ENCODE peak calls at places on chromosomes 6 and 20, in ten cellular contexts. One of them, this sample, is unnamed.
A peak's percentile ranks its signal among the peaks of the same experiment; 100 is the strongest.

GRCh38 chr20:1364106-1364505 is 28.7 kb downstream of the FKBP1A start:
- DNase-seq in astrocyte of the cerebellum: no peak
- DNase-seq in lower lobe of right lung: no peak
- DNase-seq in LNCaP clone FGC: no peak
- DNase-seq in epithelial cell of esophagus: no peak
- DNase-seq in foreskin fibroblast: no peak
- DNase-seq in fibroblast of mammary gland: no peak
- DNase-seq in thoracic aorta: no peak
- DNase-seq in astrocyte of the spinal cord: no peak
- DNase-seq in DND-41: peak; percentile 71
- DNase-seq in this sample: no peak

GRCh38 chr6:150878347-150879213 is 13.1 kb downstream of the MTHFD1L start:
- DNase-seq in astrocyte of the cerebellum: no peak
- DNase-seq in lower lobe of right lung: no peak
- DNase-seq in LNCaP clone FGC: no peak
- DNase-seq in epithelial cell of esophagus: no peak
- DNase-seq in foreskin fibroblast: no peak
- DNase-seq in fibroblast of mammary gland: no peak
- DNase-seq in thoracic aorta: no peak
- DNase-seq in astrocyte of the spinal cord: no peak
- DNase-seq in DND-41: no peak
- DNase-seq in this sample: no peak

GRCh38 chr6:21612067-21612745 is 18.7 kb downstream of the SOX4 start:
- DNase-seq in astrocyte of the cerebellum: no peak
- DNase-seq in lower lobe of right lung: no peak
- DNase-seq in LNCaP clone FGC: no peak
- DNase-seq in epithelial cell of esophagus: no peak
- DNase-seq in foreskin fibroblast: no peak
- DNase-seq in fibroblast of mammary gland: no peak
- DNase-seq in thoracic aorta: no peak
- DNase-seq in astrocyte of the spinal cord: no peak
- DNase-seq in DND-41: no peak
- DNase-seq in this sample: no peak

GRCh38 chr6:70764706-70765105 is 97.0 kb downstream of the SMAP1 start:
- DNase-seq in astrocyte of the cerebellum: no peak
- DNase-seq in lower lobe of right lung: no peak
- DNase-seq in LNCaP clone FGC: no peak
- DNase-seq in epithelial cell of esophagus: no peak
- DNase-seq in foreskin fibroblast: no peak
- DNase-seq in fibroblast of mammary gland: no peak
- DNase-seq in thoracic aorta: no peak
- DNase-seq in astrocyte of the spinal cord: no peak
- DNase-seq in DND-41: no peak
- DNase-seq in this sample: no peak

GRCh38 chr6:41560440-41561192 is 14.4 kb downstream of the FOXP4 start:
- DNase-seq in astrocyte of the cerebellum: no peak
- DNase-seq in lower lobe of right lung: peak; percentile 67
- DNase-seq in LNCaP clone FGC: no peak
- DNase-seq in epithelial cell of esophagus: no peak
- DNase-seq in foreskin fibroblast: peak; percentile 53
- DNase-seq in fibroblast of mammary gland: peak; percentile 38
- DNase-seq in thoracic aorta: no peak
- DNase-seq in astrocyte of the spinal cord: peak; percentile 14
- DNase-seq in DND-41: peak; percentile 95
- DNase-seq in this sample: no peak

GRCh38 chr6:44262467-44263356 is 2.6 kb downstream of the NFKBIE start:
- DNase-seq in astrocyte of the cerebellum: no peak
- DNase-seq in lower lobe of right lung: no peak
- DNase-seq in LNCaP clone FGC: no peak
- DNase-seq in epithelial cell of esophagus: no peak
- DNase-seq in foreskin fibroblast: no peak
- DNase-seq in fibroblast of mammary gland: no peak
- DNase-seq in thoracic aorta: no peak
- DNase-seq in astrocyte of the spinal cord: no peak
- DNase-seq in DND-41: no peak
- DNase-seq in this sample: no peak

GRCh38 chr6:124541601-124542000 is 420.6 kb upstream of the RNF217 start:
- DNase-seq in astrocyte of the cerebellum: no peak
- DNase-seq in lower lobe of right lung: no peak
- DNase-seq in LNCaP clone FGC: no peak
- DNase-seq in epithelial cell of esophagus: no peak
- DNase-seq in foreskin fibroblast: no peak
- DNase-seq in fibroblast of mammary gland: no peak
- DNase-seq in thoracic aorta: no peak
- DNase-seq in astrocyte of the spinal cord: no peak
- DNase-seq in DND-41: no peak
- DNase-seq in this sample: no peak

GRCh38 chr6:70413829-70414494 is 654 bp downstream of the FAM135A start:
- DNase-seq in astrocyte of the cerebellum: no peak
- DNase-seq in lower lobe of right lung: peak; percentile 49
- DNase-seq in LNCaP clone FGC: no peak
- DNase-seq in epithelial cell of esophagus: peak; percentile 26
- DNase-seq in foreskin fibroblast: peak; percentile 37
- DNase-seq in fibroblast of mammary gland: no peak
- DNase-seq in thoracic aorta: no peak
- DNase-seq in astrocyte of the spinal cord: peak; percentile 25
- DNase-seq in DND-41: peak; percentile 22
- DNase-seq in this sample: no peak

GRCh38 chr6:2899596-2899995 is 3.5 kb downstream of the SERPINB9 start:
- DNase-seq in astrocyte of the cerebellum: no peak
- DNase-seq in lower lobe of right lung: no peak
- DNase-seq in LNCaP clone FGC: no peak
- DNase-seq in epithelial cell of esophagus: no peak
- DNase-seq in foreskin fibroblast: no peak
- DNase-seq in fibroblast of mammary gland: no peak
- DNase-seq in thoracic aorta: no peak
- DNase-seq in astrocyte of the spinal cord: no peak
- DNase-seq in DND-41: no peak
- DNase-seq in this sample: no peak

GRCh38 chr6:35496036-35496850 is 636 bp downstream of the TEAD3 start:
- DNase-seq in astrocyte of the cerebellum: no peak
- DNase-seq in lower lobe of right lung: no peak
- DNase-seq in LNCaP clone FGC: no peak
- DNase-seq in epithelial cell of esophagus: peak; percentile 56
- DNase-seq in foreskin fibroblast: peak; percentile 75
- DNase-seq in fibroblast of mammary gland: no peak
- DNase-seq in thoracic aorta: no peak
- DNase-seq in astrocyte of the spinal cord: peak; percentile 19
- DNase-seq in DND-41: no peak
- DNase-seq in this sample: no peak

GRCh38 chr20:21901470-21902275 is 196.2 kb downstream of the PAX1 start:
- DNase-seq in astrocyte of the cerebellum: no peak
- DNase-seq in lower lobe of right lung: no peak
- DNase-seq in LNCaP clone FGC: peak; percentile 79
- DNase-seq in epithelial cell of esophagus: no peak
- DNase-seq in foreskin fibroblast: no peak
- DNase-seq in fibroblast of mammary gland: peak; percentile 6
- DNase-seq in thoracic aorta: no peak
- DNase-seq in astrocyte of the spinal cord: no peak
- DNase-seq in DND-41: no peak
- DNase-seq in this sample: no peak
- TF ChIP-seq CTCF in astrocyte of the cerebellum: no peak
- TF ChIP-seq CTCF in lower lobe of right lung: no peak
- TF ChIP-seq CTCF in LNCaP clone FGC: no peak
- TF ChIP-seq CTCF in epithelial cell of esophagus: no peak
- TF ChIP-seq CTCF in foreskin fibroblast: no peak
- TF ChIP-seq CTCF in fibroblast of mammary gland: no peak
- TF ChIP-seq CTCF in thoracic aorta: no peak
- TF ChIP-seq CTCF in astrocyte of the spinal cord: no peak
- TF ChIP-seq CTCF in DND-41: no peak
- TF ChIP-seq CTCF in this sample: no peak

GRCh38 chr6:77624468-77624867 is 28.4 kb upstream of the MEI4 start:
- DNase-seq in astrocyte of the cerebellum: no peak
- DNase-seq in lower lobe of right lung: no peak
- DNase-seq in LNCaP clone FGC: no peak
- DNase-seq in epithelial cell of esophagus: no peak
- DNase-seq in foreskin fibroblast: no peak
- DNase-seq in fibroblast of mammary gland: no peak
- DNase-seq in thoracic aorta: no peak
- DNase-seq in astrocyte of the spinal cord: no peak
- DNase-seq in DND-41: no peak
- DNase-seq in this sample: no peak
- H3K4me3 ChIP-seq in astrocyte of the cerebellum: no peak overlapping the region
- H3K4me3 ChIP-seq in lower lobe of right lung: no peak overlapping the region
- H3K4me3 ChIP-seq in LNCaP clone FGC: no peak overlapping the region
- H3K4me3 ChIP-seq in epithelial cell of esophagus: no peak overlapping the region
- H3K4me3 ChIP-seq in foreskin fibroblast: no peak overlapping the region
- H3K4me3 ChIP-seq in fibroblast of mammary gland: no peak overlapping the region
- H3K4me3 ChIP-seq in thoracic aorta: no peak overlapping the region
- H3K4me3 ChIP-seq in astrocyte of the spinal cord: no peak overlapping the region
- H3K4me3 ChIP-seq in DND-41: no peak overlapping the region
- H3K4me3 ChIP-seq in this sample: no peak overlapping the region

GRCh38 chr6:148593813-148594170 is 153.0 kb upstream of the UST start:
- DNase-seq in astrocyte of the cerebellum: no peak
- DNase-seq in lower lobe of right lung: no peak
- DNase-seq in LNCaP clone FGC: no peak
- DNase-seq in epithelial cell of esophagus: no peak
- DNase-seq in foreskin fibroblast: peak; percentile 65
- DNase-seq in fibroblast of mammary gland: peak; percentile 70
- DNase-seq in thoracic aorta: no peak
- DNase-seq in astrocyte of the spinal cord: no peak
- DNase-seq in DND-41: no peak
- DNase-seq in this sample: no peak

GRCh38 chr6:148595550-148595949 is 151.3 kb upstream of the UST start:
- DNase-seq in astrocyte of the cerebellum: no peak
- DNase-seq in lower lobe of right lung: no peak
- DNase-seq in LNCaP clone FGC: no peak
- DNase-seq in epithelial cell of esophagus: no peak
- DNase-seq in foreskin fibroblast: no peak
- DNase-seq in fibroblast of mammary gland: no peak
- DNase-seq in thoracic aorta: no peak
- DNase-seq in astrocyte of the spinal cord: no peak
- DNase-seq in DND-41: no peak
- DNase-seq in this sample: no peak

GRCh38 chr6:148591656-148592055 is 155.2 kb upstream of the UST start:
- DNase-seq in astrocyte of the cerebellum: no peak
- DNase-seq in lower lobe of right lung: no peak
- DNase-seq in LNCaP clone FGC: no peak
- DNase-seq in epithelial cell of esophagus: no peak
- DNase-seq in foreskin fibroblast: peak; percentile 28
- DNase-seq in fibroblast of mammary gland: peak; percentile 14
- DNase-seq in thoracic aorta: no peak
- DNase-seq in astrocyte of the spinal cord: no peak
- DNase-seq in DND-41: no peak
- DNase-seq in this sample: no peak

GRCh38 chr6:148590881-148591280 is 155.9 kb upstream of the UST start:
- DNase-seq in astrocyte of the cerebellum: no peak
- DNase-seq in lower lobe of right lung: no peak
- DNase-seq in LNCaP clone FGC: no peak
- DNase-seq in epithelial cell of esophagus: no peak
- DNase-seq in foreskin fibroblast: no peak
- DNase-seq in fibroblast of mammary gland: no peak
- DNase-seq in thoracic aorta: no peak
- DNase-seq in astrocyte of the spinal cord: no peak
- DNase-seq in DND-41: no peak
- DNase-seq in this sample: no peak

DNA sequence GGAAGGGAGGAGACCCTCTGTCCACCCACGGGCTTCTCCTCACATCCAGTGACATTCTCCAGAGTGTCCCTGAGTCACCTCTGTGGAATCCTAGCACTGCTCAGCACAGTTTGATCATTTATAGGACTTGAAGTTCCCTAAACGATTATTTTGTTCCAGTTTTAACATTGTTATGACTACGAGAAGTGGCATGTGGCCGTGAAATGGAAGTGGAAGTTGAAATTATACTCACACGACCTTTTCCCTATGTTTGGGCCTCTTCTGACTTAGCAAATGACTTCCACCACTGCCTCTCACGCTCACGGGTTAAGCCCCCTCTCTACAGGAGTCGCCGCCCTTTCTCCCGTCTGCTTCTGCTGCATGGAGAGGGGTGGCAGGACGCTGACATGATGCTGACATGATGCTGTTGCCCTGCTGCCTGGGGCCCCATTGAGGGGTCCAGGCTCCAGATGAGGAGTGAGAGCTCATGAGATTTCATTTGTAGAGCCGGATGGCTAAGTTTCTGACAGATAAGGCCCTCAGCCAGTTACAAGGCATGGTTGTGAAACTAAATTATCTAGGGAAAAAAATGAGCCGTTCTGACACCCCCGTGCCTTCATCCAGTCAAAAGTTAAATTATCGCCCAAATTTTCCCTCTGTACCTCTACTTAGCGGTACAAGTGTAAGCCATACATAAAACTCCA is 153.6 kb upstream of the UST start:
- DNase-seq in astrocyte of the cerebellum: no peak
- DNase-seq in lower lobe of right lung: peak; percentile 59
- DNase-seq in LNCaP clone FGC: no peak
- DNase-seq in epithelial cell of esophagus: no peak
- DNase-seq in foreskin fibroblast: peak; percentile 91
- DNase-seq in fibroblast of mammary gland: peak; percentile 84
- DNase-seq in thoracic aorta: no peak
- DNase-seq in astrocyte of the spinal cord: peak; percentile 47
- DNase-seq in DND-41: no peak
- DNase-seq in this sample: no peak
- TF ChIP-seq CTCF in astrocyte of the cerebellum: no peak
- TF ChIP-seq CTCF in lower lobe of right lung: no peak
- TF ChIP-seq CTCF in LNCaP clone FGC: no peak
- TF ChIP-seq CTCF in epithelial cell of esophagus: no peak
- TF ChIP-seq CTCF in foreskin fibroblast: no peak
- TF ChIP-seq CTCF in fibroblast of mammary gland: no peak
- TF ChIP-seq CTCF in thoracic aorta: no peak
- TF ChIP-seq CTCF in astrocyte of the spinal cord: no peak
- TF ChIP-seq CTCF in DND-41: no peak
- TF ChIP-seq CTCF in this sample: no peak

GRCh38 chr6:156658596-156659316 is 118.4 kb upstream of the ARID1B start:
- DNase-seq in astrocyte of the cerebellum: peak; percentile 5
- DNase-seq in lower lobe of right lung: no peak
- DNase-seq in LNCaP clone FGC: no peak
- DNase-seq in epithelial cell of esophagus: no peak
- DNase-seq in foreskin fibroblast: peak; percentile 16
- DNase-seq in fibroblast of mammary gland: peak; percentile 18
- DNase-seq in thoracic aorta: no peak
- DNase-seq in astrocyte of the spinal cord: no peak
- DNase-seq in DND-41: no peak
- DNase-seq in this sample: no peak

GRCh38 chr6:156659317-156660198 is 117.6 kb upstream of the ARID1B start:
- DNase-seq in astrocyte of the cerebellum: no peak
- DNase-seq in lower lobe of right lung: no peak
- DNase-seq in LNCaP clone FGC: no peak
- DNase-seq in epithelial cell of esophagus: no peak
- DNase-seq in foreskin fibroblast: no peak
- DNase-seq in fibroblast of mammary gland: no peak
- DNase-seq in thoracic aorta: no peak
- DNase-seq in astrocyte of the spinal cord: no peak
- DNase-seq in DND-41: no peak
- DNase-seq in this sample: no peak

GRCh38 chr6:156660389-156660788 is 116.8 kb upstream of the ARID1B start:
- DNase-seq in astrocyte of the cerebellum: no peak
- DNase-seq in lower lobe of right lung: no peak
- DNase-seq in LNCaP clone FGC: no peak
- DNase-seq in epithelial cell of esophagus: no peak
- DNase-seq in foreskin fibroblast: no peak
- DNase-seq in fibroblast of mammary gland: no peak
- DNase-seq in thoracic aorta: no peak
- DNase-seq in astrocyte of the spinal cord: no peak
- DNase-seq in DND-41: no peak
- DNase-seq in this sample: no peak

GRCh38 chr6:156658186-156658585 is 119.0 kb upstream of the ARID1B start:
- DNase-seq in astrocyte of the cerebellum: peak; percentile 93
- DNase-seq in lower lobe of right lung: no peak
- DNase-seq in LNCaP clone FGC: no peak
- DNase-seq in epithelial cell of esophagus: no peak
- DNase-seq in foreskin fibroblast: peak; percentile 72
- DNase-seq in fibroblast of mammary gland: peak; percentile 75
- DNase-seq in thoracic aorta: no peak
- DNase-seq in astrocyte of the spinal cord: peak; percentile 88
- DNase-seq in DND-41: no peak
- DNase-seq in this sample: peak; percentile 76

GRCh38 chr6:156662025-156662445 is 115.1 kb upstream of the ARID1B start:
- DNase-seq in astrocyte of the cerebellum: no peak
- DNase-seq in lower lobe of right lung: no peak
- DNase-seq in LNCaP clone FGC: peak; percentile 41
- DNase-seq in epithelial cell of esophagus: peak; percentile 51
- DNase-seq in foreskin fibroblast: peak; percentile 44
- DNase-seq in fibroblast of mammary gland: peak; percentile 83
- DNase-seq in thoracic aorta: no peak
- DNase-seq in astrocyte of the spinal cord: no peak
- DNase-seq in DND-41: no peak
- DNase-seq in this sample: peak; percentile 45
- H3K4me3 ChIP-seq in astrocyte of the cerebellum: no peak overlapping the region
- H3K4me3 ChIP-seq in lower lobe of right lung: no peak overlapping the region
- H3K4me3 ChIP-seq in LNCaP clone FGC: peak overlapping the region; percentile 39
- H3K4me3 ChIP-seq in epithelial cell of esophagus: no peak overlapping the region
- H3K4me3 ChIP-seq in foreskin fibroblast: no peak overlapping the region
- H3K4me3 ChIP-seq in fibroblast of mammary gland: no peak overlapping the region
- H3K4me3 ChIP-seq in thoracic aorta: no peak overlapping the region
- H3K4me3 ChIP-seq in astrocyte of the spinal cord: no peak overlapping the region
- H3K4me3 ChIP-seq in DND-41: no peak overlapping the region
- H3K4me3 ChIP-seq in this sample: no peak overlapping the region

This sample was measured in AG04449.